ENCODE peak calls at places on chromosomes 1 and 21, in four cellular contexts. H, R, W and P are unnamed samples.

GRCh38 chr1:244672961-244673695 is 20.2 kb downstream of the DESI2 start:
- DNase-seq in H (peak), R (no peak), W (no peak), P (no peak)

GRCh38 chr1:16032388-16033100 is 10.7 kb downstream of the CLCNKA start:
- DNase-seq in W (peak), H (peak), R (no peak), P (peak)

GRCh38 chr1:162899422-162900168 is 38.6 kb upstream of the CCDC190 start:
- DNase-seq in W (peak), R (no peak), H (no peak), P (no peak)

GRCh38 chr1:39936724-39937491 is 18.0 kb upstream of the MFSD2A start:
- DNase-seq in W (no peak), H (no peak), R (no peak), P (no peak)

GRCh38 chr1:150696590-150696989 is 364 bp downstream of the GOLPH3L start:
- DNase-seq in H (no peak), W (no peak), R (no peak), P (no peak)

GRCh38 chr1:58903450-58904298 is 119.8 kb upstream of the JUN start:
- DNase-seq in H (peak), R (peak), W (peak), P (peak)

GRCh38 chr1:57276916-57277315 is 146.9 kb downstream of the DAB1 start:
- DNase-seq in W (no peak), H (no peak), R (no peak), P (no peak)

GRCh38 chr1:151994956-151995355 is 1.3 kb upstream of the S100A10 start:
- DNase-seq in W (peak), R (no peak), H (no peak), P (no peak)

GRCh38 chr1:240046000-240046399 is 45.7 kb upstream of the FMN2 start:
- DNase-seq in H (no peak), W (no peak), R (no peak), P (no peak)

GRCh38 chr1:52927219-52928082 is at the start of gene SCP2:
- DNase-seq in R (no peak), H (peak), W (peak), P (peak)

GRCh38 chr1:243596441-243597183 is 253.4 kb downstream of the AKT3 start:
- DNase-seq in H (no peak), W (peak), R (no peak), P (no peak)

GRCh38 chr1:209751627-209752231 is 4.1 kb upstream of the TRAF3IP3 start:
- DNase-seq in W (no peak), R (no peak), H (no peak), P (no peak)
- H3K27ac ChIP-seq in W (no peak), R (no peak), H (peak), P (no peak)

GRCh38 chr1:114224196-114224907 is 70.7 kb upstream of the SYT6 start:
- DNase-seq in R (peak), W (no peak), H (no peak), P (no peak)
- H3K27ac ChIP-seq in R (no peak), W (no peak), H (no peak), P (no peak)

GRCh38 chr21:28770867-28771661 is 221.6 kb downstream of the LTN1 start:
- DNase-seq in H (no peak), W (no peak), R (no peak), P (no peak)

GRCh38 chr21:28776251-28776650 is 216.4 kb downstream of the LTN1 start:
- DNase-seq in W (peak), H (no peak), R (no peak), P (no peak)

GRCh38 chr21:28771790-28772501 is 220.7 kb downstream of the LTN1 start:
- DNase-seq in H (no peak), W (peak), R (no peak), P (no peak)

GRCh38 chr21:28773036-28773435 is 219.6 kb downstream of the LTN1 start:
- DNase-seq in W (no peak), H (no peak), R (no peak), P (no peak)

GRCh38 chr21:28775071-28775470 is 217.6 kb downstream of the LTN1 start:
- DNase-seq in H (no peak), W (no peak), R (no peak), P (no peak)
- H3K27ac ChIP-seq in H (no peak), W (no peak), R (peak), P (no peak)

GRCh38 chr21:33264561-33264960 is 1.6 kb upstream of the IL10RB start:
- DNase-seq in R (no peak), H (no peak), W (no peak), P (no peak)

GRCh38 chr21:33265664-33266049 is 510 bp upstream of the IL10RB start:
- DNase-seq in H (peak), W (no peak), R (no peak), P (peak)

GRCh38 chr21:33266784-33267135 is 593 bp downstream of the IL10RB start:
- DNase-seq in R (no peak), H (peak), W (no peak), P (no peak)

GRCh38 chr21:33267250-33267649 is 1.1 kb downstream of the IL10RB start:
- DNase-seq in W (no peak), R (no peak), H (no peak), P (no peak)

GRCh38 chr21:33266050-33266783 is at the start of gene IL10RB:
- DNase-seq in W (no peak), H (peak), R (peak), P (peak)
- H3K27ac ChIP-seq in W (peak), H (peak), R (peak), P (peak)

GRCh38 chr21:39388038-39388810 is 39.3 kb upstream of the HMGN1 start:
- DNase-seq in R (peak), H (peak), W (no peak), P (peak)
- H3K27ac ChIP-seq in R (peak), H (peak), W (peak), P (peak)